ENCODE peak calls at places on chromosomes 4 and X, in seven cellular contexts. G, D, Q, I, T, R and N are unnamed samples.

GRCh38 chrX:102712967-102713677 is 874 bp downstream of the GPRASP2 start:
- DNase-seq in G (no peak), I (no peak), R (no peak), Q (no peak), D (peak; percentile 60), T (no peak), N (no peak)

GRCh38 chr4:128521156-128521555 is 233.5 kb upstream of the PGRMC2 start:
- DNase-seq in T (no peak), D (no peak), I (no peak), Q (no peak), R (no peak), G (no peak), N (no peak)

GRCh38 chr4:126130200-126130599 is 815.4 kb downstream of the FAT4 start:
- DNase-seq in D (no peak), I (no peak), G (no peak), T (no peak), Q (no peak), R (no peak), N (no peak)

GRCh38 chr4:153655004-153655541 is 29.0 kb upstream of the TLR2 start:
- DNase-seq in Q (no peak), R (no peak), T (no peak), D (no peak), G (no peak), I (no peak), N (no peak)

GRCh38 chr4:163548481-163549243 is 54.2 kb downstream of the TMA16 start:
- DNase-seq in G (no peak), T (no peak), R (no peak), Q (no peak), D (peak; percentile 31), I (no peak), N (no peak)

GRCh38 chr4:153119626-153120025 is 84.6 kb upstream of the TRIM2 start:
- DNase-seq in I (no peak), G (no peak), Q (no peak), D (no peak), R (no peak), T (no peak), N (no peak)

GRCh38 chr4:88803600-88804096 is 106.0 kb upstream of the NAP1L5 start:
- DNase-seq in Q (no peak), G (no peak), I (no peak), T (no peak), D (peak; percentile 77), R (no peak), N (no peak)

GRCh38 chr4:111793686-111794085 is 351.6 kb upstream of the FAM241A start:
- DNase-seq in T (no peak), I (no peak), R (no peak), G (no peak), D (no peak), Q (no peak), N (no peak)

GRCh38 chr4:172202480-172203076 is 389.4 kb downstream of the GALNTL6 start:
- DNase-seq in D (no peak), R (no peak), T (no peak), G (peak; percentile 5), I (no peak), Q (no peak), N (no peak)

GRCh38 chr4:111798840-111799239 is 346.4 kb upstream of the FAM241A start:
- DNase-seq in T (no peak), I (no peak), G (no peak), R (no peak), D (no peak), Q (no peak), N (no peak)

GRCh38 chrX:23901065-23901464 is 6.7 kb downstream of the APOO start:
- DNase-seq in R (no peak), T (no peak), D (no peak), Q (no peak), I (no peak), G (no peak), N (no peak)

GRCh38 chrX:3939967-3940610 is 226.6 kb upstream of the PRKX start:
- DNase-seq in R (no peak), G (peak; percentile 3), Q (no peak), I (no peak), T (no peak), D (no peak), N (no peak)

GRCh38 chrX:69503228-69503834 is 795 bp upstream of the NALF2 start:
- DNase-seq in I (no peak), G (no peak), R (no peak), T (no peak), Q (no peak), D (no peak), N (no peak)

GRCh38 chrX:101287402-101287801 is 3.7 kb downstream of the TAF7L start:
- DNase-seq in R (peak; percentile 1), D (peak; percentile 43), T (no peak), G (peak; percentile 10), Q (no peak), I (no peak), N (no peak)

GRCh38 chr4:166827167-166827566 is 407.1 kb downstream of the SPOCK3 start:
- DNase-seq in D (no peak), R (no peak), G (no peak), I (no peak), T (no peak), Q (no peak), N (no peak)

GRCh38 chr4:86948276-86948675 is 13.5 kb downstream of the AFF1 start:
- DNase-seq in G (no peak), T (no peak), D (no peak), I (no peak), R (no peak), Q (no peak), N (no peak)

GRCh38 chr4:8300832-8301231 is 31.3 kb downstream of the HTRA3 start:
- DNase-seq in G (no peak), I (no peak), R (no peak), Q (no peak), D (no peak), T (no peak), N (no peak)

GRCh38 chr4:8110071-8110986 is 48.3 kb downstream of the ABLIM2 start:
- DNase-seq in T (no peak), Q (no peak), D (no peak), R (no peak), G (no peak), I (no peak), N (no peak)

GRCh38 chr4:118849867-118850812 is 14.2 kb upstream of the SEC24D start:
- DNase-seq in G (peak; percentile 35), D (no peak), R (no peak), Q (no peak), I (no peak), T (no peak), N (no peak)

GRCh38 chr4:188417181-188417580 is 277.9 kb downstream of the TRIML1 start:
- DNase-seq in D (no peak), I (no peak), Q (no peak), R (no peak), T (no peak), G (no peak), N (no peak)

GRCh38 chrX:31228415-31228832 is 156.6 kb upstream of the FTHL17 start:
- DNase-seq in G (no peak), Q (no peak), T (no peak), R (no peak), I (no peak), D (peak; percentile 8), N (no peak)

GRCh38 chr4:2712261-2712842 is 43.8 kb downstream of the TNIP2 start:
- DNase-seq in R (no peak), Q (peak; percentile 31), D (no peak), I (no peak), T (no peak), G (no peak), N (no peak)

GRCh38 chrX:46327229-46328081 is 217.8 kb downstream of the ZNF674 start:
- DNase-seq in T (no peak), D (no peak), G (no peak), R (no peak), Q (no peak), I (no peak), N (no peak)

GRCh38 chr4:154720123-154720522 is 23.7 kb upstream of the LRAT start:
- DNase-seq in R (no peak), D (no peak), I (no peak), T (no peak), Q (no peak), G (no peak), N (no peak)

GRCh38 chr4:168388890-168389289 is 70.3 kb upstream of the DDX60 start:
- DNase-seq in T (no peak), Q (no peak), G (no peak), I (no peak), D (no peak), R (no peak), N (no peak)

GRCh38 chrX:110407910-110408545 is 49.4 kb downstream of the RTL9 start:
- DNase-seq in Q (no peak), R (peak; percentile 48), T (peak; percentile 38), D (peak; percentile 86), I (peak; percentile 3), G (peak; percentile 39), N (no peak)

GRCh38 chr4:12615822-12616221 is 868.3 kb downstream of the RAB28 start:
- DNase-seq in I (no peak), G (no peak), R (no peak), Q (no peak), T (no peak), D (no peak), N (no peak)

GRCh38 chrX:79366888-79367749 is at the start of gene ITM2A:
- DNase-seq in G (peak; percentile 25), R (peak; percentile 25), I (peak; percentile 14), T (peak; percentile 53), Q (peak; percentile 81), D (peak; percentile 17), N (peak; percentile 46)

GRCh38 chr4:140529434-140529833 is 5.5 kb downstream of the ELMOD2 start:
- DNase-seq in R (no peak), Q (no peak), G (no peak), D (no peak), I (no peak), T (no peak), N (no peak)

GRCh38 chr4:2077537-2078460 is 18.7 kb downstream of the NAT8L start:
- DNase-seq in I (no peak), T (peak; percentile 15), D (no peak), Q (peak; percentile 59), R (no peak), G (no peak), N (no peak)

GRCh38 chr4:154009191-154009590 is 220.3 kb upstream of the SFRP2 start:
- DNase-seq in G (no peak), R (no peak), D (no peak), I (no peak), T (no peak), Q (no peak), N (no peak)

GRCh38 chr4:119697887-119698393 is 69.3 kb upstream of the PDE5A start:
- DNase-seq in D (no peak), T (no peak), R (no peak), I (no peak), Q (no peak), G (no peak), N (no peak)

GRCh38 chr4:54661156-54661555 is 3.4 kb downstream of the KIT start:
- DNase-seq in D (no peak), Q (no peak), T (no peak), G (no peak), R (no peak), I (no peak), N (no peak)

GRCh38 chrX:73563740-73564073 is 710 bp downstream of the CHIC1 start:
- DNase-seq in R (no peak), I (no peak), D (no peak), T (no peak), Q (no peak), G (no peak), N (no peak)

GRCh38 chr4:78323439-78323838 is 228.1 kb upstream of the ANXA3 start:
- DNase-seq in T (no peak), D (no peak), G (no peak), R (no peak), Q (no peak), I (no peak), N (no peak)